ENCODE peak calls at places on chromosomes 5 and 9, in eight cellular contexts. U is lower lobe of right lung, D is cardiac muscle cell, L is left ventricle myocardium inferior, T is SK-N-SH, M is right lobe of liver, V is tibial nerve, P is prostate gland. Y is an unnamed sample. For H3K9me3, the result is how much of the 10 kb centered on the place peaks cover.

GRCh38 chr5:95862636-95863382 is 40.3 kb upstream of the GLRX start:
- DNase-seq in V (no peak), T (no peak), P (no peak), U (no peak), M (peak), D (peak), L (no peak), Y (no peak)

GRCh38 chr9:132600326-132600984 is 18.0 kb downstream of the BARHL1 start:
- DNase-seq in V (no peak), D (no peak), T (no peak), M (no peak), P (no peak), L (no peak), U (no peak), Y (no peak)

GRCh38 chr9:38318755-38319495 is 73.6 kb upstream of the ALDH1B1 start:
- DNase-seq in P (no peak), L (no peak), V (no peak), M (no peak), D (peak), T (peak), U (no peak), Y (peak)

GRCh38 chr5:154221371-154221896 is 30.9 kb downstream of the GALNT10 start:
- DNase-seq in V (no peak), D (no peak), T (no peak), P (peak), U (peak), M (no peak), L (no peak), Y (peak)

GRCh38 chr5:59810041-59810440 is 83.5 kb downstream of the PDE4D start:
- DNase-seq in L (peak), T (peak), U (peak), D (peak), M (peak), V (peak), P (peak), Y (peak)

GRCh38 chr9:137466041-137466799 is 7.1 kb upstream of the NSMF start:
- DNase-seq in U (no peak), V (no peak), L (no peak), T (no peak), P (no peak), D (no peak), M (no peak), Y (no peak)

GRCh38 chr5:32562841-32563240 is 22.5 kb upstream of the SUB1 start:
- DNase-seq in L (no peak), M (no peak), V (no peak), T (no peak), P (no peak), D (no peak), U (no peak), Y (no peak)

GRCh38 chr9:33025572-33026347 is 687 bp downstream of the DNAJA1 start:
- DNase-seq in U (peak), L (peak), D (peak), M (peak), T (peak), V (peak), P (peak), Y (peak)

GRCh38 chr5:104170906-104171305 is 608.3 kb upstream of the NUDT12 start:
- DNase-seq in T (no peak), P (no peak), L (no peak), U (no peak), M (no peak), D (no peak), V (no peak), Y (no peak)

GRCh38 chr9:35114921-35115341 is 731 bp downstream of the ATOSB start:
- DNase-seq in D (peak), P (no peak), U (peak), T (peak), L (peak), V (peak), M (peak), Y (peak)

GRCh38 chr5:36090033-36090432 is 23.4 kb upstream of the UGT3A2 start:
- DNase-seq in U (no peak), V (no peak), M (no peak), L (no peak), D (peak), P (no peak), T (peak), Y (no peak)

GRCh38 chr9:8895498-8896224 is 1096.1 kb upstream of the DMAC1 start:
- DNase-seq in U (no peak), V (peak), T (peak), P (no peak), D (peak), L (no peak), M (no peak), Y (no peak)

GRCh38 chr5:55218966-55219365 is 8.1 kb downstream of the MCIDAS start:
- DNase-seq in L (no peak), D (no peak), U (peak), M (peak), T (no peak), V (no peak), P (peak), Y (peak)

GRCh38 chr5:43401827-43402226 is 10.4 kb downstream of the CCL28 start:
- DNase-seq in L (no peak), D (no peak), M (no peak), P (no peak), U (no peak), V (no peak), T (peak), Y (no peak)

GRCh38 chr9:77063645-77064285 is 44.3 kb downstream of the FOXB2 start:
- DNase-seq in U (no peak), M (no peak), V (no peak), T (no peak), D (no peak), L (no peak), P (no peak), Y (no peak)

GRCh38 chr5:158543539-158544387 is 556.0 kb downstream of the EBF1 start:
- DNase-seq in U (no peak), P (no peak), M (no peak), D (no peak), L (no peak), V (peak), T (no peak), Y (no peak)

GRCh38 chr9:119370816-119371215 is 1.6 kb upstream of the BRINP1 start:
- DNase-seq in P (peak), U (no peak), V (peak), D (peak), T (no peak), M (peak), L (peak), Y (peak)

GRCh38 chr5:138264183-138264582 is 10.2 kb downstream of the GFRA3 start:
- DNase-seq in T (no peak), L (no peak), U (no peak), D (no peak), V (no peak), M (no peak), P (no peak), Y (no peak)

GRCh38 chr5:38650540-38651275 is 94.3 kb upstream of the LIFR start:
- DNase-seq in P (no peak), T (no peak), V (no peak), M (no peak), L (no peak), U (no peak), D (no peak), Y (no peak)

GRCh38 chr9:127344373-127344995 is 52.5 kb upstream of the SLC2A8 start:
- DNase-seq in U (no peak), T (no peak), L (no peak), D (no peak), P (no peak), V (no peak), M (no peak), Y (peak)

GRCh38 chr9:134670851-134671281 is 29.3 kb downstream of the COL5A1 start:
- DNase-seq in V (no peak), U (peak), M (no peak), P (no peak), L (no peak), T (no peak), D (no peak), Y (no peak)

GRCh38 chr5:77175235-77175634 is 35.2 kb upstream of the PDE8B start:
- DNase-seq in P (no peak), U (no peak), V (no peak), L (no peak), T (no peak), D (no peak), M (no peak), Y (no peak)

GRCh38 chr5:146041180-146041789 is 64.1 kb downstream of the PLAC8L1 start:
- DNase-seq in L (no peak), U (no peak), V (no peak), M (no peak), D (no peak), T (no peak), P (no peak), Y (no peak)

GRCh38 chr9:72203205-72203803 is 54.1 kb downstream of the GDA start:
- DNase-seq in D (peak), M (no peak), V (no peak), U (no peak), L (no peak), T (peak), P (no peak), Y (no peak)

GRCh38 chr5:160458971-160459800 is 37.5 kb downstream of the PTTG1 start:
- DNase-seq in D (no peak), U (no peak), T (no peak), V (no peak), P (no peak), M (no peak), L (no peak), Y (no peak)

GRCh38 chr9:101738566-101739183 is at the start of gene GRIN3A:
- DNase-seq in M (peak), T (peak), P (peak), L (peak), D (peak), U (peak), V (no peak), Y (no peak)

GRCh38 chr5:17944046-17944445 is 309.8 kb downstream of the TAF11L14 start:
- DNase-seq in U (no peak), L (no peak), V (no peak), M (no peak), T (no peak), D (no peak), P (no peak), Y (no peak)

GRCh38 chr5:96978812-96979449 is 43.1 kb downstream of the LNPEP start:
- DNase-seq in P (no peak), U (no peak), T (no peak), V (no peak), D (no peak), L (no peak), M (no peak), Y (no peak)

GRCh38 chr9:127930298-127931091 is at the start of gene PIP5KL1:
- DNase-seq in U (peak), P (peak), M (no peak), L (peak), V (peak), T (peak), D (peak), Y (peak)

GRCh38 chr5:132500244-132500930 is 9.8 kb upstream of the IRF1 start:
- DNase-seq in U (no peak), D (no peak), M (no peak), T (no peak), P (peak), V (no peak), L (peak), Y (no peak)

GRCh38 chr9:85004818-85005413 is 335.4 kb downstream of the NTRK2 start:
- DNase-seq in V (no peak), D (no peak), T (no peak), L (no peak), U (no peak), P (no peak), M (no peak), Y (no peak)

GRCh38 chr9:69696802-69697201 is 24.6 kb upstream of the APBA1 start:
- DNase-seq in U (no peak), D (no peak), P (no peak), M (no peak), V (no peak), L (no peak), T (no peak), Y (no peak)

GRCh38 chr5:75463726-75464125 is 47.7 kb downstream of the CERT1 start:
- DNase-seq in M (no peak), D (no peak), V (no peak), P (no peak), U (no peak), L (no peak), T (no peak), Y (peak)

GRCh38 chr9:129391215-129391614 is 213.2 kb upstream of the IER5L start:
- DNase-seq in U (no peak), P (no peak), D (no peak), L (no peak), V (no peak), T (no peak), M (no peak), Y (no peak)

GRCh38 chr9:95204710-95205109 is 112.8 kb downstream of the FANCC start:
- DNase-seq in L (no peak), V (no peak), M (no peak), T (no peak), P (no peak), U (no peak), D (no peak), Y (no peak)

GRCh38 chr5:111028865-111029264 is 42.6 kb upstream of the TSLP start:
- DNase-seq in L (no peak), M (no peak), T (no peak), P (no peak), U (no peak), D (no peak), V (no peak), Y (no peak)

GRCh38 chr5:80343067-80343466 is 23.3 kb downstream of the SPZ1 start:
- DNase-seq in D (no peak), L (no peak), V (no peak), M (no peak), U (no peak), P (no peak), T (no peak), Y (no peak)

GRCh38 chr5:173204185-173204979 is 30.6 kb downstream of the NKX2-5 start:
- DNase-seq in T (no peak), D (peak), V (peak), U (no peak), M (no peak), P (no peak), L (no peak), Y (no peak)

GRCh38 chr9:34037626-34038025 is 11.1 kb downstream of the UBAP2 start:
- DNase-seq in T (no peak), U (no peak), V (no peak), L (no peak), D (no peak), P (no peak), M (no peak), Y (no peak)

GRCh38 chr5:110665184-110665726 is 61.2 kb downstream of the TMEM232 start:
- DNase-seq in D (no peak), V (no peak), L (no peak), T (no peak), M (no peak), U (no peak), P (no peak), Y (no peak)

GRCh38 chr5:178489281-178489976 is 100.8 kb downstream of the COL23A1 start:
- DNase-seq in L (no peak), U (no peak), M (peak), V (no peak), D (no peak), T (no peak), P (peak), Y (peak)

GRCh38 chr5:178486305-178486704 is 103.9 kb downstream of the COL23A1 start:
- DNase-seq in U (no peak), D (no peak), V (no peak), P (no peak), M (peak), T (no peak), L (no peak), Y (no peak)

GRCh38 chr5:178487911-178488310 is 102.3 kb downstream of the COL23A1 start:
- DNase-seq in P (no peak), L (no peak), M (peak), T (no peak), U (no peak), D (no peak), V (no peak), Y (no peak)

GRCh38 chr5:178490935-178491632 is 99.1 kb downstream of the COL23A1 start:
- DNase-seq in D (no peak), M (peak), U (no peak), T (no peak), P (no peak), L (no peak), V (no peak), Y (no peak)

GRCh38 chr5:178488696-178489095 is 101.5 kb downstream of the COL23A1 start:
- DNase-seq in M (peak), V (no peak), U (no peak), D (no peak), P (no peak), L (no peak), T (no peak), Y (peak)
- H3K9me3 ChIP-seq in M (under half), V (under half), U (under half), D (under half), P (under half), L (under half), T (under half), Y (under half)

DNA sequence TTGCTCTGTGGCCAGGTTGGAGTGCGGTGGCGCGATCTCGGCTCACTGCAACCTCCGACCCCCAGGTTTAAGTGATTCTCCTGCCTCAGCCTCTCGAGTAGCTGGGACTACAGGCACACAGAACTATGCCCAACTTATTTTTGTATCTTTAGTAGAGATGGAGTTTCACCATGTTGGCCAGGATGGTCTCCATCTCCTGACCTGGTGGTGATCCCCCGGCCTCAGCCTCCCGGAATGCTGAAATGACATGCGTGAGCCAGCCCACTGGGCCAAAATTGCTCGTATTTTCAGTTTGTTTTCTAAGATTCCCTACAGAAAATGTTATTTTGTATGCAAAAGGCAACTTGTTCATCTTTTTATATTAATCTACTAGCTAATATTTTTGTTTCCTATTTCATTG is 782.6 kb downstream of the TLE1 start:
- DNase-seq in M (no peak), T (no peak), L (no peak), P (no peak), D (no peak), U (no peak), V (no peak), Y (no peak)
- TF ChIP-seq CTCF in M (no peak), T (no peak), L (no peak), P (no peak), D (no peak), U (no peak), V (no peak), Y (no peak)

DNA sequence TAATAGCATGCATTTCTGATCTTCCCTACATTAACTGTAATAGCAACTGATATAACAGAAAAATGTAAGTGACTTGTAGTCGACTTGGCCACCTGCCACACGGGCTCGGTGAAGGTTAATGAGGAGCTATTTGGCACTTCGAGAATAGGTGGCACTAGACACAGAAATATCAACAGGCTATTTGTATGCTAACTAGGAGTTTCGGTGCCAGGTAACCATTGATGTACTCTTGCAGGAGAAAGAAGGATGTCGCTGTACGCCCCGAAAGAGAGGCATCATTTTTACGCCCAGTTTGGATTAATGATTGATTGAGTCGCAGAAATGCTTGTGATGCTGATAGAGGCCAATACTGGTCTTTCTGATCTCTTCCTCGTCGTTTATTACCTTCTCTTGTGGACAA is 516 bp upstream of the DMRT2 start:
- DNase-seq in D (no peak), L (no peak), T (no peak), V (no peak), U (no peak), M (no peak), P (no peak), Y (no peak)
- H3K9me3 ChIP-seq in D (under half), L (under half), T (under half), V (under half), U (under half), M (under half), P (under half), Y (under half)

GRCh38 chr9:123746765-123747164 is 183.2 kb downstream of the DENND1A start:
- DNase-seq in L (no peak), M (no peak), T (no peak), D (no peak), U (no peak), P (no peak), V (no peak), Y (no peak)

GRCh38 chr9:123745933-123746332 is 184.0 kb downstream of the DENND1A start:
- DNase-seq in T (no peak), V (no peak), M (no peak), U (no peak), P (no peak), L (no peak), D (no peak), Y (no peak)

GRCh38 chr9:123753669-123754307 is 176.1 kb downstream of the DENND1A start:
- DNase-seq in T (no peak), P (no peak), L (no peak), U (no peak), M (no peak), D (no peak), V (no peak), Y (no peak)

GRCh38 chr9:123753011-123753410 is 176.9 kb downstream of the DENND1A start:
- DNase-seq in D (no peak), T (no peak), V (no peak), U (no peak), P (no peak), M (no peak), L (no peak), Y (no peak)

DNA sequence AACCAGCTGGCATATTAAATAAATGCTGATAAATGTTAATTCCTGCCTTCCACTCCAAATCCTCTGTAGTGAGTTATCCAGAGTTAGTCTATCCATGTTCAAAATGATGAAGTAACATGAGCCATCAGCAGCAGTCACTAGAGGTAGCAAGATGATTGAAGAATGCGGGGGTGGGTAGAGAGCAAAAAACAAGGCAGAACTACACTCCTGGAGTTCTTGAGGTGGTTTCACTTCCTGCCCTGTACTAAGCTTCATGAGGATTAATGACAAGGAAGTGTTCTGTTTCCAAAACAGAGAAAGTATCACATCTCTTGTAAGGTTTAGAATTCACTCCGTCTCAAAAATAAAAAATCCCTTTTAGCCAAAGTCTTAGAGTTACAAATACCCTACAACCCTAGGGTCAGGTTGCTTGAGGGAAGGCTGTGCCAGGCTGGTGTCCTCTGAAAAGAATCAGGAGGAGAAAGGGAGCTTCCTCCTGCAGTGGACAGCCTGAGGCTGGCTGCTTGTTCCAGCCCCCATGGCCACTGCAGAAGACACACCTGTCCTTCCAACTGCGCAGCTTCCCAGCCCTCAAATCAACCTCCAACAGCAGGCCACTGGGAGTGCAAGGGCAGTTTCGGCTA is 180.2 kb downstream of the DENND1A start:
- DNase-seq in M (no peak), U (no peak), P (no peak), L (no peak), D (no peak), V (no peak), T (no peak), Y (no peak)
- TF ChIP-seq CTCF in M (no peak), U (no peak), P (no peak), L (no peak), D (no peak), V (no peak), T (no peak), Y (no peak)

DNA sequence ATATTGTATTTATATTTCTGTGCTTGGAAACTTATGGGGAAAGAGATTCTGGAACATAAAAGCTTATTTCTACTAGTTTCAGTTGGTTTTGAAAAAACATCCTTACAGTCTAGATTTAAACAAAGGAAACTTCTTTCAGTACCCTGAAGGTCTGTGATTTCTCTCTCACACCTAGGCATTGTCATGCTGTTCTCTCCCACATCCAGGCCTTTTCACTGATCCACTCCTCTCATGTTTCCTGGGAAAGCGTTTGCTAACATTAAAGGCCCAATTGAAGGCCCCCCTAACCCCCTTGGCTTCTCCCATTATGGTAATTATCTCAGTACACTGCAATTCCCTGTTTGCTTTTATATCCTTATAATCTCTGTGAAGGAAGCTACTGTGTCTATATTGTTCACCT is 856 bp upstream of the PCDHGA3 start:
- DNase-seq in V (no peak), U (no peak), D (peak), L (no peak), M (no peak), T (no peak), P (no peak), Y (no peak)
- H3K9me3 ChIP-seq in V (half or more), U (half or more), D (under half), L (half or more), M (under half), T (under half), P (under half), Y (under half)

Y was measured in thyroid gland.